ENCODE peak calls at places on chromosomes 2 and 18, in eight cellular contexts. Q is neural progenitor cell; L is heart right ventricle; D is NCI-H446; B is endothelial cell of umbilical vein; W is posterior vena cava; Z is stimulated activated CD4-positive, alpha-beta T cell treated with anti-CD3 and anti-CD28 coated beads, Interleukin-12 subunit alpha, Interleukin-12 subunit beta, amount 100 ng/mL, for 48 hours; J is naive thymus-derived CD8-positive, alpha-beta T cell. E is an unnamed sample.

GRCh38 chr2:180979935-180980184 is 545 bp upstream of the UBE2E3 start:
- DNase-seq in L (no peak), J (no peak), Q (no peak), B (no peak), Z (no peak), W (no peak), D (no peak), E (no peak)

GRCh38 chr18:13500891-13501887 is 225.2 kb downstream of the FAM210A start:
- DNase-seq in D (peak; percentile 24), Z (no peak), B (peak; percentile 98), L (peak; percentile 48), W (no peak), J (no peak), Q (no peak), E (peak; percentile 88)

GRCh38 chr2:101204400-101205095 is 48.1 kb upstream of the CNOT11 start:
- DNase-seq in Q (no peak), D (no peak), B (no peak), W (no peak), Z (no peak), L (no peak), J (no peak), E (no peak)

GRCh38 chr2:8754056-8754790 is 72.4 kb downstream of the ID2 start:
- DNase-seq in B (no peak), W (no peak), J (no peak), Z (no peak), L (no peak), D (peak; percentile 62), Q (no peak), E (peak; percentile 41)

GRCh38 chr2:242010567-242011513 is 141.3 kb downstream of the RTP5 start:
- DNase-seq in W (no peak), Q (no peak), B (no peak), L (no peak), D (no peak), Z (peak; percentile 10), J (peak; percentile 41), E (no peak)

GRCh38 chr2:18477333-18477732 is 83.1 kb downstream of the RDH14 start:
- DNase-seq in J (no peak), W (no peak), B (no peak), Q (no peak), L (no peak), D (no peak), Z (no peak), E (no peak)

GRCh38 chr2:29013046-29013780 is 32.1 kb downstream of the TOGARAM2 start:
- DNase-seq in Q (no peak), L (no peak), B (no peak), J (no peak), Z (no peak), D (no peak), W (no peak), E (no peak)

GRCh38 chr2:150759531-150759930 is 272.1 kb upstream of the RND3 start:
- DNase-seq in Q (no peak), B (no peak), J (no peak), W (no peak), Z (no peak), L (no peak), D (no peak), E (no peak)

GRCh38 chr18:79884296-79884962 is 67.0 kb downstream of the SLC66A2 start:
- DNase-seq in L (no peak), Z (no peak), Q (no peak), J (no peak), B (no peak), D (no peak), W (no peak), E (no peak)

GRCh38 chr2:207630491-207630890 is 5.3 kb upstream of the METTL21A start:
- DNase-seq in J (no peak), Q (no peak), D (no peak), W (no peak), B (no peak), L (no peak), Z (no peak), E (no peak)

GRCh38 chr18:27605107-27605834 is 420.2 kb upstream of the CHST9 start:
- DNase-seq in J (peak; percentile 5), Z (no peak), L (no peak), Q (peak; percentile 88), B (peak; percentile 49), D (peak; percentile 30), W (no peak), E (peak; percentile 59)

GRCh38 chr2:12979066-12979465 is 262.3 kb downstream of the TRIB2 start:
- DNase-seq in Q (no peak), D (no peak), L (no peak), J (no peak), B (no peak), Z (no peak), W (no peak), E (no peak)

GRCh38 chr2:135913726-135914365 is 37.6 kb upstream of the MCM6 start:
- DNase-seq in B (peak; percentile 59), J (peak; percentile 66), Z (no peak), D (peak; percentile 29), W (no peak), Q (peak; percentile 51), L (no peak), E (peak; percentile 21)

GRCh38 chr2:120464448-120464931 is 118.6 kb downstream of the INHBB start:
- DNase-seq in Z (no peak), L (no peak), B (no peak), J (no peak), Q (no peak), W (peak; percentile 58), D (no peak), E (no peak)

GRCh38 chr2:101430161-101430560 is 42.9 kb upstream of the CREG2 start:
- DNase-seq in Z (no peak), J (no peak), Q (no peak), W (no peak), B (no peak), L (no peak), D (no peak), E (no peak)

GRCh38 chr2:158573739-158574138 is 117.0 kb downstream of the PKP4 start:
- DNase-seq in D (no peak), Z (no peak), W (no peak), L (no peak), Q (no peak), B (no peak), J (no peak), E (no peak)

GRCh38 chr18:8798996-8799395 is 93.6 kb downstream of the MTCL1 start:
- DNase-seq in Z (no peak), D (no peak), Q (no peak), L (peak; percentile 33), W (no peak), J (no peak), B (no peak), E (no peak)

GRCh38 chr2:201996681-201997254 is 36.9 kb upstream of the FZD7 start:
- DNase-seq in L (no peak), Z (no peak), J (no peak), W (no peak), Q (no peak), D (no peak), B (no peak), E (no peak)